ENCODE peak calls at places on chromosomes 6 and 20, in five cellular contexts. O is HCT116, R is stomach, H is adrenal gland, X is tibial nerve. Z is an unnamed sample.

GRCh38 chr6:2881358-2881885 is 21.7 kb downstream of the SERPINB9 start:
- DNase-seq in O (no peak), R (no peak), H (no peak), X (no peak), Z (no peak)

GRCh38 chr20:13441388-13441787 is 197.3 kb downstream of the TASP1 start:
- DNase-seq in O (no peak), R (no peak), H (no peak), X (no peak), Z (no peak)

GRCh38 chr6:26240157-26240980 is 124.6 kb upstream of the BTN3A2 start:
- DNase-seq in O (no peak), R (peak; percentile 35), H (peak; percentile 72), X (peak; percentile 48), Z (no peak)

GRCh38 chr6:136723780-136724179 is 68.5 kb downstream of the MAP3K5 start:
- DNase-seq in O (no peak), R (no peak), H (no peak), X (no peak), Z (no peak)

GRCh38 chr20:46070215-46070910 is 19.4 kb downstream of the NCOA5 start:
- DNase-seq in O (no peak), R (no peak), H (no peak), X (no peak), Z (no peak)

GRCh38 chr6:8215631-8216030 is 113.3 kb upstream of the EEF1E1 start:
- DNase-seq in O (no peak), R (no peak), H (no peak), X (no peak), Z (no peak)

GRCh38 chr6:100704941-100705340 is 176.2 kb downstream of the ASCC3 start:
- DNase-seq in O (no peak), R (no peak), H (no peak), X (no peak), Z (no peak)

GRCh38 chr6:107805504-107805903 is 18.6 kb downstream of the SCML4 start:
- DNase-seq in O (no peak), R (no peak), H (no peak), X (no peak), Z (no peak)

GRCh38 chr6:4780360-4780812 is 4.2 kb downstream of the CDYL start:
- DNase-seq in O (no peak), R (no peak), H (no peak), X (no peak), Z (no peak)

GRCh38 chr6:5081955-5082354 is 3.2 kb upstream of the PPP1R3G start:
- DNase-seq in O (no peak), R (no peak), H (no peak), X (no peak), Z (no peak)

GRCh38 chr20:35088231-35088794 is 4.3 kb downstream of the TRPC4AP start:
- DNase-seq in O (no peak), R (no peak), H (no peak), X (no peak), Z (no peak)
- H3K4me1 ChIP-seq in O (peaks cover 8% of the 10 kb centered on the region), R (peaks cover 84% of the 10 kb centered on the region), H (peaks cover 41% of the 10 kb centered on the region), X (no peaks in the 10 kb centered on the region), Z (no peaks in the 10 kb centered on the region)

GRCh38 chr20:11891827-11892521 is 25.7 kb upstream of the BTBD3 start:
- DNase-seq in O (peak; percentile 66), R (peak; percentile 64), H (peak; percentile 86), X (peak; percentile 41), Z (peak; percentile 77)
- H3K27ac ChIP-seq in O (peak overlapping the region; percentile 85), R (peak overlapping the region; percentile 93), H (peak overlapping the region; percentile 94), X (peak overlapping the region; percentile 95), Z (peak overlapping the region; percentile 72)

DNA sequence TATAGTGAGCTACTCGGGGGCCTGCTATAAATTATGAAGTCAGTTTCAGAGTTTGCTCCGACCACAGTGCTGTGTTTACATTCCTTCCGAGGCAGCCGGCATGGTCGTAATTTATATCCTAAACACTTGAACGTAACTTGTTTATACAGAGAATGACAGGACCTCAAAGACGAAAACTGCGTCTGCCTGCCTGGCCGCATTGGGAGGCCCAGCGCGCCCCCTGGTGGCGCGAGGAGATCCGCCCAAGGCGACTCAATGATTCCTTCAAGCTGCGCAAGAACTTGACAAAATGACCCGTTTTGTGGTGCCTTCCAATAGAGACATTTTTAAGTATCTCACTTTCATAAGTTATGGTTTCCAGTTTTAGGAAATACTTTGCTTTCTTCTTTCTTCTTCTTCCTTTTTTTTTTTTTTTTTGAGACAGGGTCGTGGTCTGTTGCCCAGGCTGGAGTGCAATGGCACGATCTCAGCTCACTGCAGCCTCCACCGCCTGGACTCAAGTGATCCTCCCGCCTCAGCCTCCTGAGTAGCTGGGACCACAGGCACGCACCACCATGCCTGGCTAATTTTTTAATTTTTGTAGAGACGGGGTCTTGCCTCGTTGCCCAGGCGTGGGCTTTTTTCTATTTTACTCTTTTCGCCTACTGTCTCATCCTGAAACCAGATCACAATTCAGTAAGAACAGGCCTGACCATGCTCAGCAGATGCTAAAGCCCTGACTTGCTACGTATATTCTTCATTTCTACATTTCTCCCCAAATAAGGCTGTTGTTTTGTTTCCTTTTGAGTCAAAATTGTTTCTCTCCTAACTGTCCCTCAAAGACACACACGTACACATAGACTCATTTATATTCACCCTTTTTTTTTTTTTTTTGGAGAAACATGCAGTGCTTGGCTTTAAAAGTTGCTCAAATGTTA is 7.8 kb downstream of the FOXF2 start:
- DNase-seq in O (peak; percentile 54), R (peak; percentile 75), H (peak; percentile 53), X (peak; percentile 66), Z (peak; percentile 58)
- TF ChIP-seq POLR2A in O (no peak), R (no peak), H (no peak), X (no peak), Z (no peak)

DNA sequence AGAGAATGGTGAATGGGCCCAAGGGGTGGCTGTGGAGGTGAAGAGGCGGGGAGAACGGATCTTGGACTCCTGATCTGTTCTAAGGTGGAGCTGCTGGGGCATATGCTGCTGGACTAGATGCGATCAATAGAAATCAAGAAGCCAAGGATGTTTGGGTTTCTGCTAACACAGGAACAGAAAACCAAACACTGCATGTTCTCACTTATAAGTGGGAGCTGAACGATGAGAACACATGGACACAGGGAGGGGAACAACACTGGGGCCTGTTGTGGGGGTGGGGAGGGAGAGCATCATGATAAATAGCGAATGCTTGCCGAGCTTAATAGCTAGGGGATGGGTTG is 109.5 kb upstream of the PTPN1 start:
- DNase-seq in O (no peak), R (no peak), H (no peak), X (no peak), Z (no peak)
- H3K4me1 ChIP-seq in O (peaks cover 6% of the 10 kb centered on the region), R (peaks cover 78% of the 10 kb centered on the region), H (peaks cover 59% of the 10 kb centered on the region), X (no peaks in the 10 kb centered on the region), Z (peaks cover 98% of the 10 kb centered on the region)

GRCh38 chr6:90469906-90470305 is 117.0 kb downstream of the MAP3K7 start:
- DNase-seq in O (no peak), R (no peak), H (no peak), X (peak; percentile 32), Z (no peak)

GRCh38 chr6:90468080-90468479 is 118.8 kb downstream of the MAP3K7 start:
- DNase-seq in O (no peak), R (no peak), H (no peak), X (no peak), Z (no peak)

GRCh38 chr6:90468859-90469258 is 118.0 kb downstream of the MAP3K7 start:
- DNase-seq in O (no peak), R (no peak), H (no peak), X (no peak), Z (no peak)

GRCh38 chr6:90471297-90471696 is 115.6 kb downstream of the MAP3K7 start:
- DNase-seq in O (no peak), R (no peak), H (no peak), X (no peak), Z (no peak)

DNA sequence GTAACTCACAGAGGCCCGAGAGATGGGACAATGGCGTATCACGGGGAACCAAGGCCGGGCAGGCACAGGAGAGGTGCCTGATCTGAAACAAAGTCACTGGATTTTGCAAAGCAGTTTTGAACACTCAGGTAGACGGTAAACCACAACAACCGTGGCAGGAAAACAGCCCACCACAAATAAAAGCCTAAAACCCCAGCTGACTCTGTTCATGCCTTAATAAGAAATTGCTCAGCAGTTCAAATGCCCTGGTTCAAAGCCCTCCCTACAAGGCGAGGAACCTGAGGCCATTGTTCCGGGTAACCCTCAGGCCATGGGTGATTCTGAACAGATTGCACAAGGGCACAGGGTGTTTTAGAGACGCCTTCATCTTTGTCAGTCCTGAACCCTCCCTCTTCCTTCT is 114.2 kb downstream of the MAP3K7 start:
- DNase-seq in O (no peak), R (no peak), H (no peak), X (no peak), Z (no peak)
- H3K27ac ChIP-seq in O (no peak overlapping the region), R (no peak overlapping the region), H (no peak overlapping the region), X (no peak overlapping the region), Z (no peak overlapping the region)

DNA sequence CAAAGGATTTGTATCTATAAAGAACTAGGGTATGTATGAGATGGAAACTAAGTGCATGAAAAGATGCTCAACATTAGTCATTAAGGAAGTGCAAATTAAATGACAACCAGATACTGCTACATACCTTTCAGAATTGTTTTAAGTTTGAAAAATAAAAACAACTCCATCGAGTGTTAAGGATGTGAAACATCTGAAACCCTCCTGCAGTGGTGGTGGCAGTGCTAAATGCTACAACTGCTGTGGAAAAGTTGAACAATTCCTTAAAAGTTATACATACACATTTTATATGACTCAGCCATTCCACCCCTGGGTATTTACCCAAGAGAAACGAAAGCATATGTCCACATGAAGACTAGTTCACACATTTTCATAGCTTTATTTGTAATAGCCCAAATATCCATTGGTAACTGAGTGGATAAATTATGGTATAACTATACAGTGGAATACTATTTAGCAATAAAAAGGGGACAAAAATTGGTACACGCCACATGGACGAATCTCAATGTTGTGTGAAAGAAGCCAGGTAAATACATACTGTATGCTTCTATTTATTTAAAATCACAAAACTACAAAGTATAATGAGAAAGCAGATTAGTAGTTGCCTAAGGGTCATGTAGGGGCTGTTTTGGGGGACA is 10.6 kb downstream of the ARMH2 start:
- DNase-seq in O (no peak), R (no peak), H (no peak), X (no peak), Z (no peak)
- TF ChIP-seq POLR2A in O (no peak), R (no peak), H (no peak), X (no peak), Z (no peak)

GRCh38 chr20:50516180-50516934 is 6.2 kb downstream of the PTPN1 start:
- DNase-seq in O (no peak), R (no peak), H (no peak), X (no peak), Z (no peak)
- H3K4me1 ChIP-seq in O (peaks cover 6% of the 10 kb centered on the region), R (peaks cover 94% of the 10 kb centered on the region), H (peaks cover 97% of the 10 kb centered on the region), X (no peaks in the 10 kb centered on the region), Z (no peaks in the 10 kb centered on the region)